ENCODE peak calls at places on chromosomes 3 and 15, in nine cellular contexts. O is Panc1, R is OCI-LY7, I is sigmoid colon, Q is mesendoderm, Z is K562, Y is MM.1S, G is neural progenitor cell, K is GM23338. S is an unnamed sample. For H3K4me1, the result is how much of the 10 kb centered on the place peaks cover.

GRCh38 chr15:77107531-77108355 is 36.8 kb upstream of the TSPAN3 start:
- DNase-seq in O (peak), R (peak), I (peak), Q (peak), Z (peak), Y (peak), G (peak), K (peak), S (peak)

GRCh38 chr3:139353920-139354556 is 10.2 kb downstream of the MRPS22 start:
- DNase-seq in O (peak), R (peak), I (no peak), Q (peak), Z (peak), Y (peak), G (peak), K (peak), S (peak)

GRCh38 chr15:78830514-78831228 is 19.4 kb upstream of the ADAMTS7 start:
- DNase-seq in O (no peak), R (peak), I (no peak), Q (no peak), Z (no peak), Y (no peak), G (no peak), K (peak), S (no peak)

GRCh38 chr15:89141885-89142284 is 53.6 kb downstream of the ABHD2 start:
- DNase-seq in O (no peak), R (no peak), I (no peak), Q (no peak), Z (no peak), Y (no peak), G (no peak), K (no peak), S (no peak)

GRCh38 chr3:148866261-148866660 is 1.2 kb downstream of the CPA3 start:
- DNase-seq in O (no peak), R (no peak), I (no peak), Q (peak), Z (no peak), Y (no peak), G (no peak), K (no peak), S (peak)

GRCh38 chr3:192467230-192468186 is 259.8 kb downstream of the FGF12 start:
- DNase-seq in O (peak), R (peak), I (no peak), Q (peak), Z (peak), Y (peak), G (peak), K (peak), S (peak)

GRCh38 chr3:112074616-112075497 is 11.3 kb upstream of the C3orf52 start:
- DNase-seq in O (no peak), R (no peak), I (no peak), Q (peak), Z (no peak), Y (peak), G (no peak), K (no peak), S (peak)

GRCh38 chr3:71152892-71153265 is 430.6 kb downstream of the FOXP1 start:
- DNase-seq in O (no peak), R (no peak), I (no peak), Q (peak), Z (no peak), Y (no peak), G (no peak), K (peak), S (no peak)

GRCh38 chr3:120299403-120299802 is 14.4 kb upstream of the GPR156 start:
- DNase-seq in O (no peak), R (no peak), I (no peak), Q (no peak), Z (no peak), Y (no peak), G (no peak), K (no peak), S (no peak)

GRCh38 chr3:176568189-176568588 is 629.1 kb downstream of the TBL1XR1 start:
- DNase-seq in O (no peak), R (no peak), I (no peak), Q (no peak), Z (no peak), Y (no peak), G (no peak), K (no peak), S (no peak)

GRCh38 chr3:150798122-150798618 is 35.2 kb upstream of the SIAH2 start:
- DNase-seq in O (no peak), R (no peak), I (no peak), Q (peak), Z (no peak), Y (no peak), G (peak), K (peak), S (no peak)

GRCh38 chr3:52469001-52469400 is 13.6 kb downstream of the NISCH start:
- DNase-seq in O (no peak), R (no peak), I (no peak), Q (no peak), Z (no peak), Y (no peak), G (no peak), K (no peak), S (no peak)

GRCh38 chr15:84023636-84024035 is 211.9 kb upstream of the GOLGA6L4 start:
- DNase-seq in O (no peak), R (peak), I (no peak), Q (peak), Z (peak), Y (peak), G (peak), K (peak), S (no peak)

GRCh38 chr3:129461461-129462146 is 21.6 kb downstream of the IFT122 start:
- DNase-seq in O (no peak), R (no peak), I (no peak), Q (no peak), Z (peak), Y (no peak), G (no peak), K (no peak), S (peak)

GRCh38 chr3:100002599-100003350 is 111.5 kb downstream of the FILIP1L start:
- DNase-seq in O (peak), R (no peak), I (peak), Q (peak), Z (peak), Y (no peak), G (no peak), K (no peak), S (no peak)

GRCh38 chr3:172698650-172699049 is 12.2 kb downstream of the NCEH1 start:
- DNase-seq in O (no peak), R (no peak), I (no peak), Q (no peak), Z (no peak), Y (no peak), G (no peak), K (no peak), S (no peak)

GRCh38 chr15:61681676-61682075 is 378.6 kb downstream of the VPS13C start:
- DNase-seq in O (no peak), R (no peak), I (no peak), Q (no peak), Z (no peak), Y (no peak), G (no peak), K (no peak), S (no peak)

GRCh38 chr15:44541282-44541958 is 4.5 kb downstream of the EIF3J start:
- DNase-seq in O (no peak), R (no peak), I (no peak), Q (no peak), Z (no peak), Y (no peak), G (no peak), K (no peak), S (peak)

GRCh38 chr15:31197497-31198414 is 96.2 kb upstream of the TRPM1 start:
- DNase-seq in O (no peak), R (peak), I (no peak), Q (peak), Z (peak), Y (peak), G (peak), K (peak), S (no peak)

GRCh38 chr3:175430975-175431374 is 571.8 kb downstream of the NAALADL2 start:
- DNase-seq in O (peak), R (no peak), I (no peak), Q (no peak), Z (no peak), Y (peak), G (no peak), K (no peak), S (no peak)

GRCh38 chr15:63833246-63833696 is 477 bp downstream of the HERC1 start:
- DNase-seq in O (no peak), R (peak), I (peak), Q (peak), Z (peak), Y (peak), G (peak), K (peak), S (no peak)

GRCh38 chr3:109825971-109826810 is 488.8 kb upstream of the DPPA4 start:
- DNase-seq in O (no peak), R (no peak), I (no peak), Q (no peak), Z (no peak), Y (no peak), G (no peak), K (no peak), S (no peak)

GRCh38 chr3:176920806-176921205 is 276.5 kb downstream of the TBL1XR1 start:
- DNase-seq in O (no peak), R (no peak), I (no peak), Q (no peak), Z (no peak), Y (no peak), G (no peak), K (no peak), S (no peak)

GRCh38 chr15:80404057-80404718 is at the start of gene ARNT2:
- DNase-seq in O (no peak), R (no peak), I (no peak), Q (peak), Z (no peak), Y (peak), G (peak), K (peak), S (no peak)

GRCh38 chr3:77536038-77536775 is 496.3 kb downstream of the ROBO2 start:
- DNase-seq in O (no peak), R (no peak), I (no peak), Q (peak), Z (no peak), Y (no peak), G (peak), K (peak), S (no peak)

GRCh38 chr15:62847900-62848489 is 194.6 kb upstream of the TPM1 start:
- DNase-seq in O (peak), R (peak), I (peak), Q (peak), Z (peak), Y (peak), G (peak), K (peak), S (peak)

GRCh38 chr15:76998661-76999285 is 3.8 kb downstream of the PSTPIP1 start:
- DNase-seq in O (no peak), R (no peak), I (no peak), Q (no peak), Z (no peak), Y (no peak), G (no peak), K (no peak), S (no peak)

GRCh38 chr3:131612745-131613144 is 110.0 kb upstream of the MRPL3 start:
- DNase-seq in O (no peak), R (no peak), I (no peak), Q (no peak), Z (no peak), Y (no peak), G (no peak), K (no peak), S (no peak)

GRCh38 chr3:16258892-16259291 is 5.9 kb downstream of the DPH3 start:
- DNase-seq in O (no peak), R (no peak), I (no peak), Q (no peak), Z (no peak), Y (no peak), G (no peak), K (no peak), S (no peak)

GRCh38 chr3:53196575-53197407 is 35.8 kb downstream of the PRKCD start:
- DNase-seq in O (no peak), R (peak), I (no peak), Q (peak), Z (peak), Y (peak), G (peak), K (peak), S (no peak)

GRCh38 chr3:47495111-47495510 is 18.4 kb downstream of the ELP6 start:
- DNase-seq in O (no peak), R (no peak), I (no peak), Q (no peak), Z (no peak), Y (no peak), G (no peak), K (no peak), S (no peak)

GRCh38 chr15:28994142-28994829 is 108.5 kb downstream of the APBA2 start:
- DNase-seq in O (no peak), R (no peak), I (no peak), Q (no peak), Z (no peak), Y (no peak), G (no peak), K (no peak), S (no peak)

GRCh38 chr3:27544372-27544865 is 60.2 kb upstream of the SLC4A7 start:
- DNase-seq in O (no peak), R (no peak), I (no peak), Q (no peak), Z (no peak), Y (no peak), G (no peak), K (no peak), S (peak)

GRCh38 chr3:9280477-9281219 is 31.2 kb upstream of the SRGAP3 start:
- DNase-seq in O (no peak), R (no peak), I (no peak), Q (peak), Z (no peak), Y (no peak), G (peak), K (peak), S (no peak)

GRCh38 chr3:141076026-141076797 is 25.1 kb downstream of the SPSB4 start:
- DNase-seq in O (no peak), R (no peak), I (peak), Q (no peak), Z (no peak), Y (no peak), G (peak), K (no peak), S (no peak)

GRCh38 chr15:41852736-41853135 is 14.1 kb downstream of the PLA2G4B start:
- DNase-seq in O (no peak), R (no peak), I (no peak), Q (no peak), Z (no peak), Y (no peak), G (no peak), K (no peak), S (no peak)

GRCh38 chr3:23094890-23095462 is 108.2 kb upstream of the UBE2E2 start:
- DNase-seq in O (no peak), R (no peak), I (no peak), Q (peak), Z (no peak), Y (no peak), G (no peak), K (peak), S (no peak)

DNA sequence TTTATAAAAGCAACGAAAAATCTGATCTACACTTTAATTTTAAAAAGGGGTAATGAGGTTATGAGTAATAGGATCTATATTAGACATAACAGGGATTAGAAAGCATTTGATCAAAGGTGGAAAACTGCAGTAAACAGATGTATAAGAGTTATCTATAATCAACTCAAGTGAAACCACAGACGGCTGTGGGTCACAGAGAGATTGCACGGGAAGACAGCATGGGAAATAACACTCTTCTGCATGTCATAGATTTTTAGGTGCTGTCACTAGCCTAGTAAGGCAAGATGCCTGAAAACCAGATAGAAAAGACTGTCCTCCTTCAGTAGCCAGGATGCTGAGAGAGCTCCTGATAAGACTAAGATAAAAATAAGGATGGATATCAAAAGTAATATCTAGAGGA is 1.8 kb downstream of the LYSMD2 start:
- DNase-seq in O (no peak), R (no peak), I (no peak), Q (no peak), Z (no peak), Y (no peak), G (no peak), K (no peak), S (no peak)
- H3K4me1 ChIP-seq in O (under half), R (under half), I (under half), Q (under half), Z (under half), Y (under half), G (under half), K (under half), S (under half)

GRCh38 chr3:115512565-115513410 is 110.5 kb upstream of the GAP43 start:
- DNase-seq in O (no peak), R (no peak), I (no peak), Q (peak), Z (peak), Y (no peak), G (peak), K (peak), S (no peak)

GRCh38 chr3:115518100-115518852 is 105.0 kb upstream of the GAP43 start:
- DNase-seq in O (peak), R (no peak), I (no peak), Q (peak), Z (no peak), Y (no peak), G (peak), K (peak), S (no peak)

GRCh38 chr3:115517457-115518050 is 105.8 kb upstream of the GAP43 start:
- DNase-seq in O (no peak), R (no peak), I (no peak), Q (no peak), Z (no peak), Y (no peak), G (no peak), K (no peak), S (no peak)

DNA sequence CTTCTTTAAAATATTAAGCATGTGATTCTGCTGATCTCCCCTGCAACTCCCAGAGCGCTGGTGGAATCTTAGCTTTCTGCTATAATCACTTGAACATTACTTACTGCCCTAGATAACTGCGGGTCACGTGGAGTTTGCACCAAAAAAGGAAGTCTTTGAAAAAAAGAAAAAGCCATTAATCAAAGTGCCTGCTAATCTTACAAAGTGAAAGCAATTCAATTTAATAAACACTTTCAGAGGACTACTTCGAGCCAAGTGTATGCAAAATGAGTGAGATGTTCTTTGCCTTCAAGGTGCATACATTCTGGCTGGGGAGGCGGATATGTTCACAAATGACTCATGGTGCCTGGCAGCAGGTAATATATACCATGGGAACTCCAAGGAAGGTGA is 109.9 kb upstream of the GAP43 start:
- DNase-seq in O (no peak), R (no peak), I (no peak), Q (peak), Z (peak), Y (no peak), G (no peak), K (peak), S (no peak)
- H3K4me3 ChIP-seq in O (no peak), R (no peak), I (peak), Q (no peak), Z (no peak), Y (no peak), G (peak), K (peak), S (no peak)

DNA sequence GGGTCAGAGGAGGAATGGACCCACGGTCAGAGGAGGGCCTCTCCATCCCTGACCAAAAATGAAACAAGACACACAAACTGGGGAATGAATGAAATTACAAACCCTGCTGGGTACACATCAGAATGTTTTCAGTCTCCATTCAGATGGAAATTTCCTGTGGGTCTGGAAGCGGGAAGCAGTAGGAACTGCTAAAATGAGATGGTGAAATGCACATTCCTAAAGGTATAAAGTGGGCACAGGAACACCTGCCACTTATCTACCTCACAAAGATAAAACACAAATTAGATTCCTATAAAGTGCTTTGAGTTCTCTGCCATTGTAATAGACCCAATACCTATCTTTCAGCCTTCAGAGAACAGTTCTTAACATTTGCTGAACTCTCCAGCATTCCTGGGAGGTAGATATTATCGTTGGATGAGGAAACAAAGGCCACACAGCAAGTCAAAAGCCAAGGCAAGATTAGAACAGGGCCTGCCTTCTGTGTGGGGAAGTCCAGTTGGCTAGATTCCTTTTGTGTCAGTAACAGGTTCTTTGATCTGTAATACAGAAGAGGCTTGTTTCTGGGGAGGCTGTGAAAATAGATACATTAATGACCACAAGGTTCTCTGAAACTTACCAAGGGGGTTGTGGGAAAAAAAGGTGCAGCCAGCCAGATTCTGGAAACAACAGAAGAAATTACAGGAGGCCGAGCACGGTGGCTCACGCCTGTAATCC is 98.4 kb downstream of the IGF2BP2 start:
- DNase-seq in O (no peak), R (no peak), I (no peak), Q (no peak), Z (no peak), Y (peak), G (no peak), K (peak), S (no peak)
- H3K27ac ChIP-seq in O (peak), R (no peak), I (no peak), Q (no peak), Z (no peak), Y (peak), G (no peak), K (peak), S (peak)

GRCh38 chr3:45639044-45639392 is 44.5 kb downstream of the LIMD1 start:
- DNase-seq in O (no peak), R (no peak), I (no peak), Q (no peak), Z (no peak), Y (no peak), G (no peak), K (no peak), S (no peak)
- H3K4me1 ChIP-seq in O (under half), R (under half), I (under half), Q (under half), Z (under half), Y (under half), G (under half), K (under half), S (half or more)

DNA sequence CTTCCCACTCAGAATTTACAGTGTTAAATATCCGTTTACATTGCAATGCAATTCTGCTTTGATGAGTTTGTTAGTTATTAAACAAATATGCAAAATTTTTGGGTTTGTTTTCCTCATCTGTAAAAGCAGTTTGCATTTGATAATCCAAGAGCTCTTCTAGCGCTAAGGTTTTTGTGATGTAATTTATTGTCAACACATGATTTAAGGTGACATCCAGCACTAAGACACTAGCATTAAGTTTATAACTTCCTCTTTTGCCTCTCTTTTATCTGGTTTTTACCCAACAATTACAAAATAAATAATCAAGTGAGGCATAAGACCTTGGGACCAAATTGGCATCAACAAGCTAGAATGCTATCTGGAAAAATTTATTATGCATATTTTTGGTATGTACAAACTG is 958 bp upstream of the DNAJC19 start:
- DNase-seq in O (no peak), R (no peak), I (no peak), Q (no peak), Z (no peak), Y (no peak), G (no peak), K (no peak), S (no peak)
- H3K4me3 ChIP-seq in O (peak), R (peak), I (peak), Q (no peak), Z (peak), Y (peak), G (peak), K (peak), S (no peak)